ENCODE peak calls at places on chromosomes 16 and 17, in nine cellular contexts. One of them, this sample, is unnamed.

GRCh38 chr16:27706803-27707685 is 157.1 kb downstream of the KATNIP start:
- DNase-seq in neural crest cell: no peak
- DNase-seq in heart left ventricle: no peak
- DNase-seq in GM13977: no peak
- DNase-seq in T follicular helper cell: no peak
- DNase-seq in DND-41: no peak
- DNase-seq in ovary: no peak
- DNase-seq in NCI-H1436: no peak
- DNase-seq in ELR: no peak
- DNase-seq in this sample: no peak

GRCh38 chr17:57986841-57987581 is 1.0 kb downstream of the VEZF1 start:
- DNase-seq in GM13977: peak
- DNase-seq in ELR: peak
- DNase-seq in neural crest cell: peak
- DNase-seq in T follicular helper cell: peak
- DNase-seq in DND-41: peak
- DNase-seq in NCI-H1436: no peak
- DNase-seq in ovary: peak
- DNase-seq in heart left ventricle: no peak
- DNase-seq in this sample: peak

GRCh38 chr16:89955001-89955685 is 6.6 kb downstream of the DEF8 start:
- DNase-seq in GM13977: no peak
- DNase-seq in heart left ventricle: no peak
- DNase-seq in NCI-H1436: no peak
- DNase-seq in ELR: no peak
- DNase-seq in T follicular helper cell: no peak
- DNase-seq in DND-41: no peak
- DNase-seq in ovary: no peak
- DNase-seq in neural crest cell: no peak
- DNase-seq in this sample: no peak

GRCh38 chr17:81510798-81511549 is 1.6 kb downstream of the ACTG1 start:
- DNase-seq in ELR: peak
- DNase-seq in heart left ventricle: no peak
- DNase-seq in GM13977: no peak
- DNase-seq in NCI-H1436: no peak
- DNase-seq in neural crest cell: no peak
- DNase-seq in DND-41: peak
- DNase-seq in ovary: peak
- DNase-seq in T follicular helper cell: no peak
- DNase-seq in this sample: peak

GRCh38 chr16:31386157-31386984 is 6.8 kb upstream of the ITGAD start:
- DNase-seq in T follicular helper cell: no peak
- DNase-seq in heart left ventricle: no peak
- DNase-seq in ELR: peak
- DNase-seq in NCI-H1436: no peak
- DNase-seq in neural crest cell: no peak
- DNase-seq in ovary: no peak
- DNase-seq in DND-41: no peak
- DNase-seq in GM13977: peak
- DNase-seq in this sample: no peak

GRCh38 chr16:85423631-85424030 is 189.5 kb upstream of the GSE1 start:
- DNase-seq in ELR: no peak
- DNase-seq in heart left ventricle: no peak
- DNase-seq in GM13977: no peak
- DNase-seq in ovary: no peak
- DNase-seq in T follicular helper cell: no peak
- DNase-seq in DND-41: no peak
- DNase-seq in NCI-H1436: no peak
- DNase-seq in neural crest cell: no peak
- DNase-seq in this sample: no peak

GRCh38 chr17:51890710-51891109 is 267.8 kb downstream of the CA10 start:
- DNase-seq in ovary: no peak
- DNase-seq in ELR: no peak
- DNase-seq in NCI-H1436: no peak
- DNase-seq in neural crest cell: no peak
- DNase-seq in T follicular helper cell: no peak
- DNase-seq in DND-41: no peak
- DNase-seq in heart left ventricle: no peak
- DNase-seq in GM13977: no peak
- DNase-seq in this sample: no peak

GRCh38 chr17:66481259-66481658 is 178.8 kb downstream of the PRKCA start:
- DNase-seq in ovary: no peak
- DNase-seq in T follicular helper cell: no peak
- DNase-seq in ELR: no peak
- DNase-seq in DND-41: no peak
- DNase-seq in neural crest cell: no peak
- DNase-seq in GM13977: no peak
- DNase-seq in NCI-H1436: no peak
- DNase-seq in heart left ventricle: no peak
- DNase-seq in this sample: no peak

GRCh38 chr17:75832164-75832651 is 12.0 kb downstream of the UNC13D start:
- DNase-seq in GM13977: peak
- DNase-seq in ovary: no peak
- DNase-seq in neural crest cell: no peak
- DNase-seq in ELR: peak
- DNase-seq in heart left ventricle: no peak
- DNase-seq in T follicular helper cell: no peak
- DNase-seq in NCI-H1436: no peak
- DNase-seq in DND-41: no peak
- DNase-seq in this sample: peak

GRCh38 chr16:72947379-72948237 is 100.3 kb downstream of the ZFHX3 start:
- DNase-seq in ELR: no peak
- DNase-seq in ovary: no peak
- DNase-seq in heart left ventricle: no peak
- DNase-seq in neural crest cell: no peak
- DNase-seq in T follicular helper cell: no peak
- DNase-seq in DND-41: no peak
- DNase-seq in NCI-H1436: no peak
- DNase-seq in GM13977: no peak
- DNase-seq in this sample: peak

GRCh38 chr17:63476857-63477470 is at the start of gene ACE:
- DNase-seq in NCI-H1436: peak
- DNase-seq in T follicular helper cell: peak
- DNase-seq in ELR: peak
- DNase-seq in GM13977: peak
- DNase-seq in heart left ventricle: no peak
- DNase-seq in neural crest cell: no peak
- DNase-seq in ovary: no peak
- DNase-seq in DND-41: peak
- DNase-seq in this sample: peak

GRCh38 chr17:73929860-73930430 is 273.5 kb upstream of the RPL38 start:
- DNase-seq in GM13977: no peak
- DNase-seq in heart left ventricle: no peak
- DNase-seq in neural crest cell: no peak
- DNase-seq in ovary: no peak
- DNase-seq in T follicular helper cell: no peak
- DNase-seq in DND-41: no peak
- DNase-seq in ELR: no peak
- DNase-seq in NCI-H1436: no peak
- DNase-seq in this sample: no peak

GRCh38 chr16:71341881-71342280 is 16.6 kb upstream of the CALB2 start:
- DNase-seq in T follicular helper cell: no peak
- DNase-seq in NCI-H1436: no peak
- DNase-seq in DND-41: no peak
- DNase-seq in ELR: no peak
- DNase-seq in ovary: no peak
- DNase-seq in GM13977: no peak
- DNase-seq in neural crest cell: no peak
- DNase-seq in heart left ventricle: no peak
- DNase-seq in this sample: no peak

GRCh38 chr16:56106527-56106926 is 84.8 kb upstream of the GNAO1 start:
- DNase-seq in heart left ventricle: no peak
- DNase-seq in NCI-H1436: no peak
- DNase-seq in GM13977: no peak
- DNase-seq in DND-41: no peak
- DNase-seq in T follicular helper cell: no peak
- DNase-seq in ELR: no peak
- DNase-seq in ovary: no peak
- DNase-seq in neural crest cell: no peak
- DNase-seq in this sample: no peak

GRCh38 chr17:17079336-17079735 is 37.1 kb downstream of the MPRIP start:
- DNase-seq in GM13977: no peak
- DNase-seq in neural crest cell: no peak
- DNase-seq in ELR: no peak
- DNase-seq in ovary: peak
- DNase-seq in heart left ventricle: no peak
- DNase-seq in DND-41: no peak
- DNase-seq in T follicular helper cell: no peak
- DNase-seq in NCI-H1436: no peak
- DNase-seq in this sample: no peak

GRCh38 chr16:52581530-52581929 is 34.6 kb upstream of the TOX3 start:
- DNase-seq in ovary: no peak
- DNase-seq in T follicular helper cell: no peak
- DNase-seq in DND-41: no peak
- DNase-seq in NCI-H1436: no peak
- DNase-seq in heart left ventricle: no peak
- DNase-seq in GM13977: no peak
- DNase-seq in ELR: peak
- DNase-seq in neural crest cell: no peak
- DNase-seq in this sample: no peak

GRCh38 chr17:21510686-21511367 is 134.7 kb downstream of the KCNJ12 start:
- DNase-seq in heart left ventricle: no peak
- DNase-seq in NCI-H1436: no peak
- DNase-seq in DND-41: no peak
- DNase-seq in GM13977: no peak
- DNase-seq in T follicular helper cell: no peak
- DNase-seq in neural crest cell: no peak
- DNase-seq in ELR: no peak
- DNase-seq in ovary: no peak
- DNase-seq in this sample: no peak

GRCh38 chr17:50267074-50267841 is 7.0 kb upstream of the TMEM92 start:
- DNase-seq in DND-41: no peak
- DNase-seq in ovary: peak
- DNase-seq in GM13977: peak
- DNase-seq in ELR: no peak
- DNase-seq in heart left ventricle: no peak
- DNase-seq in neural crest cell: no peak
- DNase-seq in NCI-H1436: no peak
- DNase-seq in T follicular helper cell: no peak
- DNase-seq in this sample: peak

GRCh38 chr16:84120023-84120422 is 3.3 kb upstream of the MBTPS1 start:
- DNase-seq in T follicular helper cell: no peak
- DNase-seq in neural crest cell: no peak
- DNase-seq in NCI-H1436: no peak
- DNase-seq in DND-41: no peak
- DNase-seq in ELR: no peak
- DNase-seq in GM13977: no peak
- DNase-seq in heart left ventricle: no peak
- DNase-seq in ovary: no peak
- DNase-seq in this sample: no peak

GRCh38 chr17:72357764-72358365 is 237.0 kb downstream of the SOX9 start:
- DNase-seq in NCI-H1436: no peak
- DNase-seq in DND-41: no peak
- DNase-seq in ELR: peak
- DNase-seq in heart left ventricle: no peak
- DNase-seq in ovary: no peak
- DNase-seq in GM13977: no peak
- DNase-seq in neural crest cell: no peak
- DNase-seq in T follicular helper cell: no peak
- DNase-seq in this sample: peak

GRCh38 chr17:27502526-27503324 is 46.5 kb downstream of the KSR1 start:
- DNase-seq in GM13977: no peak
- DNase-seq in DND-41: no peak
- DNase-seq in ELR: peak
- DNase-seq in NCI-H1436: no peak
- DNase-seq in neural crest cell: no peak
- DNase-seq in heart left ventricle: no peak
- DNase-seq in ovary: peak
- DNase-seq in T follicular helper cell: no peak
- DNase-seq in this sample: peak

GRCh38 chr17:33200587-33200986 is 92.5 kb downstream of the ASIC2 start:
- DNase-seq in GM13977: no peak
- DNase-seq in DND-41: no peak
- DNase-seq in T follicular helper cell: no peak
- DNase-seq in heart left ventricle: no peak
- DNase-seq in NCI-H1436: no peak
- DNase-seq in ovary: no peak
- DNase-seq in ELR: no peak
- DNase-seq in neural crest cell: no peak
- DNase-seq in this sample: peak

GRCh38 chr17:2777242-2777867 is 18.9 kb upstream of the RAP1GAP2 start:
- DNase-seq in neural crest cell: no peak
- DNase-seq in T follicular helper cell: no peak
- DNase-seq in ovary: no peak
- DNase-seq in GM13977: no peak
- DNase-seq in ELR: no peak
- DNase-seq in NCI-H1436: peak
- DNase-seq in DND-41: no peak
- DNase-seq in heart left ventricle: no peak
- DNase-seq in this sample: no peak

GRCh38 chr17:38628441-38628840 is 22.7 kb upstream of the SRCIN1 start:
- DNase-seq in T follicular helper cell: no peak
- DNase-seq in heart left ventricle: no peak
- DNase-seq in ovary: no peak
- DNase-seq in ELR: peak
- DNase-seq in NCI-H1436: peak
- DNase-seq in neural crest cell: no peak
- DNase-seq in GM13977: no peak
- DNase-seq in DND-41: peak
- DNase-seq in this sample: no peak

GRCh38 chr16:86634290-86634689 is 55.9 kb downstream of the FOXL1 start:
- DNase-seq in ovary: no peak
- DNase-seq in ELR: peak
- DNase-seq in neural crest cell: no peak
- DNase-seq in GM13977: no peak
- DNase-seq in T follicular helper cell: no peak
- DNase-seq in heart left ventricle: no peak
- DNase-seq in DND-41: no peak
- DNase-seq in NCI-H1436: no peak
- DNase-seq in this sample: peak

GRCh38 chr16:57680842-57681241 is 12.7 kb downstream of the ADGRG3 start:
- DNase-seq in NCI-H1436: no peak
- DNase-seq in heart left ventricle: no peak
- DNase-seq in GM13977: no peak
- DNase-seq in DND-41: no peak
- DNase-seq in neural crest cell: no peak
- DNase-seq in T follicular helper cell: no peak
- DNase-seq in ELR: no peak
- DNase-seq in ovary: no peak
- DNase-seq in this sample: no peak

GRCh38 chr17:64498308-64499203 is 1.7 kb upstream of the POLG2 start:
- DNase-seq in T follicular helper cell: no peak
- DNase-seq in NCI-H1436: no peak
- DNase-seq in GM13977: no peak
- DNase-seq in ovary: no peak
- DNase-seq in heart left ventricle: no peak
- DNase-seq in ELR: peak
- DNase-seq in neural crest cell: no peak
- DNase-seq in DND-41: no peak
- DNase-seq in this sample: no peak

GRCh38 chr17:73718912-73719311 is 74.7 kb upstream of the SDK2 start:
- DNase-seq in ovary: no peak
- DNase-seq in GM13977: no peak
- DNase-seq in heart left ventricle: no peak
- DNase-seq in T follicular helper cell: no peak
- DNase-seq in neural crest cell: peak
- DNase-seq in ELR: no peak
- DNase-seq in NCI-H1436: no peak
- DNase-seq in DND-41: no peak
- DNase-seq in this sample: no peak

GRCh38 chr16:7246578-7246977 is 86.1 kb upstream of the RBFOX1 start:
- DNase-seq in DND-41: peak
- DNase-seq in ovary: no peak
- DNase-seq in GM13977: no peak
- DNase-seq in neural crest cell: peak
- DNase-seq in ELR: no peak
- DNase-seq in heart left ventricle: no peak
- DNase-seq in NCI-H1436: no peak
- DNase-seq in T follicular helper cell: no peak
- DNase-seq in this sample: no peak

GRCh38 chr16:75733305-75734141 is 7.2 kb upstream of the CPHXL start:
- DNase-seq in ELR: no peak
- DNase-seq in ovary: peak
- DNase-seq in DND-41: no peak
- DNase-seq in NCI-H1436: no peak
- DNase-seq in neural crest cell: no peak
- DNase-seq in GM13977: no peak
- DNase-seq in T follicular helper cell: no peak
- DNase-seq in heart left ventricle: no peak
- DNase-seq in this sample: peak

GRCh38 chr16:55496509-55497145 is 12.2 kb upstream of the LPCAT2 start:
- DNase-seq in T follicular helper cell: no peak
- DNase-seq in neural crest cell: no peak
- DNase-seq in DND-41: peak
- DNase-seq in heart left ventricle: no peak
- DNase-seq in ovary: no peak
- DNase-seq in ELR: no peak
- DNase-seq in GM13977: no peak
- DNase-seq in NCI-H1436: no peak
- DNase-seq in this sample: no peak

This sample was measured in fibroblast of lung.